ENCODE peak calls at places on chromosomes 3 and 15, in eight cellular contexts. A is lung, T is heart left ventricle, D is pancreas, U is tibial artery, E is keratinocyte, F is ovary, H is upper lobe of left lung. G is an unnamed sample. For H3K4me1, the result is how much of the 10 kb centered on the place peaks cover.

GRCh38 chr3:83354205-83354604 is 1592.8 kb upstream of the GBE1 start:
- DNase-seq in A (no peak), T (no peak), D (no peak), U (no peak), E (no peak), F (no peak), H (no peak), G (no peak)

GRCh38 chr15:47652853-47653243 is 64.5 kb upstream of the SEMA6D start:
- DNase-seq in A (no peak), T (no peak), D (no peak), U (no peak), E (no peak), F (no peak), H (no peak), G (no peak)

GRCh38 chr15:78338756-78339155 is 1.4 kb upstream of the CRABP1 start:
- DNase-seq in A (no peak), T (no peak), D (no peak), U (no peak), E (no peak), F (no peak), H (no peak), G (no peak)

GRCh38 chr3:16106050-16106449 is 68.4 kb upstream of the GALNT15 start:
- DNase-seq in A (no peak), T (no peak), D (no peak), U (no peak), E (no peak), F (no peak), H (no peak), G (no peak)

GRCh38 chr3:108494862-108495531 is 15.4 kb downstream of the MYH15 start:
- DNase-seq in A (no peak), T (no peak), D (no peak), U (no peak), E (no peak), F (no peak), H (no peak), G (peak)

GRCh38 chr3:187025254-187025655 is 94.9 kb downstream of the ST6GAL1 start:
- DNase-seq in A (no peak), T (no peak), D (no peak), U (no peak), E (no peak), F (no peak), H (no peak), G (no peak)

GRCh38 chr15:94206463-94207167 is 24.7 kb upstream of the MCTP2 start:
- DNase-seq in A (no peak), T (no peak), D (no peak), U (no peak), E (no peak), F (no peak), H (no peak), G (no peak)

GRCh38 chr15:74134387-74135027 is 4.1 kb downstream of the ISLR2 start:
- DNase-seq in A (no peak), T (peak), D (peak), U (peak), E (no peak), F (no peak), H (peak), G (no peak)

GRCh38 chr15:76756371-76756770 is 148.8 kb downstream of the SCAPER start:
- DNase-seq in A (no peak), T (no peak), D (no peak), U (no peak), E (no peak), F (no peak), H (no peak), G (no peak)

GRCh38 chr3:120741320-120741719 is 996 bp downstream of the RABL3 start:
- DNase-seq in A (no peak), T (no peak), D (no peak), U (no peak), E (no peak), F (no peak), H (no peak), G (no peak)

GRCh38 chr3:148992027-148992634 is 791 bp downstream of the GYG1 start:
- DNase-seq in A (peak), T (peak), D (peak), U (peak), E (no peak), F (peak), H (peak), G (peak)

GRCh38 chr15:38961886-38962285 is 397.3 kb upstream of the RASGRP1 start:
- DNase-seq in A (no peak), T (no peak), D (no peak), U (no peak), E (no peak), F (no peak), H (no peak), G (no peak)

GRCh38 chr15:92711457-92711831 is 55.9 kb upstream of the FAM174B start:
- DNase-seq in A (no peak), T (no peak), D (peak), U (no peak), E (no peak), F (no peak), H (peak), G (no peak)

GRCh38 chr15:92715753-92716152 is 60.2 kb upstream of the FAM174B start:
- DNase-seq in A (no peak), T (no peak), D (no peak), U (no peak), E (no peak), F (peak), H (no peak), G (no peak)

GRCh38 chr15:92714071-92714456 is 58.5 kb upstream of the FAM174B start:
- DNase-seq in A (no peak), T (peak), D (no peak), U (no peak), E (peak), F (peak), H (no peak), G (peak)

GRCh38 chr15:92719024-92719423 is 63.4 kb upstream of the FAM174B start:
- DNase-seq in A (no peak), T (no peak), D (no peak), U (no peak), E (no peak), F (no peak), H (no peak), G (no peak)

DNA sequence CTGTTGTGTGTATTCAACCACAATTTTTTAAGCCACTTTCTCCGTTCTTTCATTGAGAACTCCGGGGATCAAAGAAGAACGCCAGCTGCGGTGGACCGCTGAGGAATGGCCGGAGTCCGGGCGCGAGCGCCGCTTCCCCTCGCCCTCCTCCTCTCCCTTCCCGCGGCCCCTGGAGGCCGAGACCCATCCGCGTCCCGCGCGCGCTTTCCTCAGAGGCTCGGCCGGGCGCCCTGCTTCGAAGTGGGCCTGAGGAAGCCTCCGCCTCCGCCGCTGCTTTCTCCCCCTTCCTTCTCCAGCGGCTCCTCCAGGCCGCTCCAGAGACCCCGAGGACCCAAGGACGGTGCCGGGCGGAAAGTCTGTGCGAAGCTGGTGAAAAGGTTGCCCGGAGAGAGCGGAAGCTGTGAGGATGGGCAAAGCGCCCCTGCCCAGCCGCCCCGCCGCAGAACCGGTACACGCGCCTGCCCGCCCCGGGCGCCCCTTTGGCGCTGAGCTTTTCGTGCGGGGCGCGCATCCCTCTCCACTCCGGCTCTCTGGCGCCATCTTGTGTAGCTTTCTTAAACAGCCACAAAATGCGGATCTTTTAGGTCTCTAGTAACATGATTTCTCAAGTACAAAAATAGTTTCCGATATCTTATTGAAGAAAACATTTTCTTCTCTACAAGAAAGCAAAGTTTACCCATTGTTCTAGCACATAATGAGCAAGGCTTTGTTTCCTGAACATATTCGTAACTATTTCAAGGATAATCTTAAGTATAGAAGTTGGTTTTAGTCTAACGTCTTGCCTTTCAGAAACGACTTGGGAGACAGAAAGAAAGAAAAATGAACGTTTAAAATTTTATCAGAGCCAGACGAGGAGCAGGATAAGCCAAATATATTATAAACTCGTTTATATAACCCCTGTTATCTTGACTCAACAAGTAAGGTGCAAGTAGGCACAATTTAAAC is 59.2 kb upstream of the FAM174B start:
- DNase-seq in A (peak), T (peak), D (peak), U (peak), E (no peak), F (peak), H (peak), G (peak)
- TF ChIP-seq CTCF in A (peak), T (peak), D (peak), U (peak), E (peak), F (peak), H (peak), G (peak)

GRCh38 chr15:75671684-75672083 is 24.0 kb downstream of the SNX33 start:
- DNase-seq in A (no peak), T (no peak), D (no peak), U (no peak), E (no peak), F (no peak), H (no peak), G (no peak)
- H3K4me1 ChIP-seq in A (under half), T (under half), D (under half), U (half or more), E (half or more), F (under half), H (under half), G (under half)

GRCh38 chr3:175716451-175716850 is 857.3 kb downstream of the NAALADL2 start:
- DNase-seq in A (no peak), T (no peak), D (no peak), U (no peak), E (no peak), F (no peak), H (no peak), G (no peak)
- H3K4me3 ChIP-seq in A (no peak), T (no peak), D (no peak), U (no peak), E (no peak), F (no peak), H (no peak), G (no peak)

GRCh38 chr3:146065573-146066006 is 95.4 kb downstream of the PLOD2 start:
- DNase-seq in A (no peak), T (no peak), D (no peak), U (no peak), E (peak), F (peak), H (no peak), G (peak)
- TF ChIP-seq CTCF in A (peak), T (peak), D (peak), U (peak), E (peak), F (peak), H (peak), G (peak)

DNA sequence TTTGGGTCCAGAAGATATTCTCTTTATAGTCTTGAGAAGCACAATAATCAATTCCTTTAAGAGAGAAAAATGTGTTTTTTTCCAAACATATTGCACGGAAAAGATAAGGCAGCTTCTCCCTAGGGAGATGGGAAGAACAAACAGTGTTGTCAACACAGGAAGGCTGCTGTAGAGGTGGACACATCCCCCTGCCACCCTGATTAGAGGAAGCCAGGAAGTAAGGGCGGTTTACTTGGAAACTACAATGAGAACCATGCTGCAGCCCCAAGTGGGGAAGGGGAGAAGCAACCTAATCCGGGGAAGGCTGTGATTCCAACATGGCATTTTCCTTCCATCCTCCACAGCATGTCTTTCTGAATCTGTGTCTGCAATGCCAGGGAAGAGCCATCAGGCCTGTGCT is 256.9 kb upstream of the TGFBR2 start:
- DNase-seq in A (no peak), T (no peak), D (no peak), U (no peak), E (no peak), F (no peak), H (no peak), G (no peak)
- H3K4me1 ChIP-seq in A (under half), T (under half), D (under half), U (under half), E (half or more), F (under half), H (under half), G (under half)

GRCh38 chr15:64911317-64912186 is at the start of gene ANKDD1A:
- DNase-seq in A (peak), T (peak), D (peak), U (peak), E (no peak), F (peak), H (peak), G (peak)
- H3K4me3 ChIP-seq in A (peak), T (peak), D (peak), U (peak), E (peak), F (peak), H (peak), G (peak)

DNA sequence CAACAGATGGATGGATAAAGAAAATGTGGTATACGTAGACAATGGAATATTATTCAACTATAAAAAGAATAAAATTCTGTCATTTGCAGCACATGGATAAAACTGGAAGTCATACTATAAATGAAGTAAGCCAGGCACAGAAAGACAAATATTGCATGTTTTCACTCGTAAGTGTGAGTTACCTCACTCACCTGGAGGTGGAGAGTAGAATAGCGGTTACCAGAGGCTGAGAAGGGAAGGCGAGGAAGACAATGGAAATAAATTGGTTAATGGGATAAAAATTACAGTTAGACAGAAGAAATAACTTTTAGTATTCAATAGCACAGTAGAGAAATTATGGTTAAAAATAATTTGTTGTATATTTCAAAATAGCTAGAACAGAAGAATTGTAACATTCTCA is 141.6 kb downstream of the EFHB start:
- DNase-seq in A (no peak), T (no peak), D (no peak), U (no peak), E (no peak), F (no peak), H (no peak), G (no peak)
- TF ChIP-seq CTCF in A (no peak), T (no peak), D (no peak), U (no peak), E (no peak), F (no peak), H (no peak), G (no peak)